ENCODE peak calls at places on chromosomes 3 and 15, in nine cellular contexts. S, N, E, M, L, U, V, J and D are unnamed samples. For H3K4me1, the result is how much of the 10 kb centered on the place peaks cover.

GRCh38 chr15:90903733-90904536 is 833 bp downstream of the MAN2A2 start:
- DNase-seq in S (no peak), N (no peak), E (peak), M (peak), L (no peak), U (no peak), V (peak), J (peak), D (peak)

GRCh38 chr3:141825216-141826011 is 51.0 kb upstream of the ATP1B3 start:
- DNase-seq in S (no peak), N (no peak), E (no peak), M (no peak), L (peak), U (no peak), V (no peak), J (no peak), D (no peak)

GRCh38 chr15:87758739-87759457 is 497.6 kb downstream of the NTRK3 start:
- DNase-seq in S (no peak), N (no peak), E (no peak), M (no peak), L (no peak), U (no peak), V (no peak), J (no peak), D (no peak)

GRCh38 chr15:67021455-67021854 is 43.9 kb upstream of the SMAD3 start:
- DNase-seq in S (no peak), N (no peak), E (peak), M (peak), L (no peak), U (no peak), V (no peak), J (no peak), D (no peak)

GRCh38 chr3:5426094-5426883 is 238.8 kb downstream of the EDEM1 start:
- DNase-seq in S (peak), N (peak), E (peak), M (peak), L (peak), U (peak), V (peak), J (peak), D (peak)

GRCh38 chr3:183466575-183466974 is 38.2 kb upstream of the MCF2L2 start:
- DNase-seq in S (no peak), N (no peak), E (peak), M (no peak), L (no peak), U (no peak), V (no peak), J (no peak), D (no peak)

GRCh38 chr15:90665288-90666134 is 51.6 kb upstream of the BLM start:
- DNase-seq in S (peak), N (peak), E (peak), M (peak), L (peak), U (peak), V (no peak), J (no peak), D (no peak)

GRCh38 chr3:66393486-66394260 is 107.1 kb downstream of the LRIG1 start:
- DNase-seq in S (peak), N (no peak), E (no peak), M (no peak), L (no peak), U (peak), V (no peak), J (no peak), D (no peak)

GRCh38 chr3:129162729-129163579 is 2.1 kb upstream of the ISY1 start:
- DNase-seq in S (peak), N (no peak), E (peak), M (no peak), L (peak), U (peak), V (no peak), J (no peak), D (peak)

GRCh38 chr15:74866090-74866489 is 7.1 kb downstream of the SCAMP2 start:
- DNase-seq in S (no peak), N (no peak), E (no peak), M (peak), L (no peak), U (peak), V (no peak), J (peak), D (no peak)

GRCh38 chr3:17132286-17133115 is 247.7 kb downstream of the PLCL2 start:
- DNase-seq in S (no peak), N (no peak), E (no peak), M (no peak), L (no peak), U (no peak), V (no peak), J (no peak), D (no peak)

GRCh38 chr3:73148207-73148606 is 86.7 kb downstream of the EBLN2 start:
- DNase-seq in S (no peak), N (no peak), E (no peak), M (no peak), L (peak), U (no peak), V (no peak), J (no peak), D (no peak)

GRCh38 chr3:60114191-60114590 is 1064.4 kb upstream of the CFAP20DC start:
- DNase-seq in S (no peak), N (no peak), E (no peak), M (no peak), L (no peak), U (no peak), V (no peak), J (no peak), D (no peak)

GRCh38 chr3:64502284-64502683 is 185.5 kb downstream of the ADAMTS9 start:
- DNase-seq in S (no peak), N (no peak), E (no peak), M (no peak), L (no peak), U (no peak), V (no peak), J (no peak), D (no peak)

GRCh38 chr3:144622845-144623244 is 651.2 kb downstream of the DIPK2A start:
- DNase-seq in S (no peak), N (no peak), E (no peak), M (no peak), L (no peak), U (no peak), V (no peak), J (no peak), D (no peak)

GRCh38 chr3:187783098-187783497 is 37.8 kb upstream of the BCL6 start:
- DNase-seq in S (no peak), N (no peak), E (no peak), M (peak), L (no peak), U (peak), V (no peak), J (peak), D (no peak)

GRCh38 chr3:187708696-187709095 is 6.3 kb upstream of the RTP2 start:
- DNase-seq in S (no peak), N (no peak), E (no peak), M (no peak), L (no peak), U (no peak), V (no peak), J (no peak), D (no peak)

GRCh38 chr3:151724846-151725562 is 8.7 kb upstream of the AADACL2 start:
- DNase-seq in S (no peak), N (no peak), E (peak), M (peak), L (no peak), U (no peak), V (no peak), J (no peak), D (no peak)

GRCh38 chr3:197711973-197712707 is 24.6 kb downstream of the RUBCN start:
- DNase-seq in S (peak), N (peak), E (peak), M (peak), L (peak), U (peak), V (peak), J (peak), D (peak)

GRCh38 chr3:57199895-57200297 is at the start of gene HESX1:
- DNase-seq in S (no peak), N (no peak), E (peak), M (no peak), L (no peak), U (no peak), V (no peak), J (no peak), D (peak)

GRCh38 chr3:197337656-197338055 is 39.2 kb upstream of the DLG1 start:
- DNase-seq in S (no peak), N (no peak), E (no peak), M (peak), L (no peak), U (no peak), V (no peak), J (no peak), D (no peak)

GRCh38 chr3:104849070-104849469 is 517.6 kb upstream of the ALCAM start:
- DNase-seq in S (no peak), N (no peak), E (no peak), M (no peak), L (no peak), U (no peak), V (no peak), J (no peak), D (no peak)

GRCh38 chr15:66704783-66705113 is 2.7 kb downstream of the SMAD6 start:
- DNase-seq in S (no peak), N (no peak), E (no peak), M (peak), L (no peak), U (peak), V (no peak), J (peak), D (no peak)

GRCh38 chr15:67384761-67385160 is 130.2 kb downstream of the IQCH start:
- DNase-seq in S (no peak), N (no peak), E (no peak), M (no peak), L (no peak), U (no peak), V (no peak), J (no peak), D (no peak)

GRCh38 chr15:87702270-87702669 is 554.3 kb downstream of the NTRK3 start:
- DNase-seq in S (no peak), N (no peak), E (no peak), M (no peak), L (no peak), U (no peak), V (no peak), J (no peak), D (no peak)

GRCh38 chr3:106534206-106534605 is 665.4 kb upstream of the CBLB start:
- DNase-seq in S (no peak), N (no peak), E (no peak), M (peak), L (no peak), U (peak), V (no peak), J (no peak), D (no peak)

GRCh38 chr3:75782506-75782905 is 2.8 kb downstream of the ZNF717 start:
- DNase-seq in S (no peak), N (no peak), E (no peak), M (no peak), L (no peak), U (no peak), V (no peak), J (no peak), D (no peak)

GRCh38 chr15:90437516-90437915 is 49.5 kb downstream of the IQGAP1 start:
- DNase-seq in S (no peak), N (no peak), E (no peak), M (no peak), L (no peak), U (no peak), V (no peak), J (no peak), D (no peak)

GRCh38 chr15:58178668-58179067 is 40.5 kb downstream of the AQP9 start:
- DNase-seq in S (no peak), N (no peak), E (no peak), M (no peak), L (no peak), U (no peak), V (no peak), J (no peak), D (no peak)

GRCh38 chr15:58175955-58176354 is 37.8 kb downstream of the AQP9 start:
- DNase-seq in S (no peak), N (no peak), E (no peak), M (no peak), L (no peak), U (no peak), V (no peak), J (no peak), D (no peak)

GRCh38 chr15:58179206-58179605 is 41.0 kb downstream of the AQP9 start:
- DNase-seq in S (no peak), N (no peak), E (no peak), M (peak), L (no peak), U (peak), V (no peak), J (no peak), D (no peak)

GRCh38 chr15:58182460-58183163 is 44.4 kb downstream of the AQP9 start:
- DNase-seq in S (peak), N (peak), E (peak), M (peak), L (peak), U (peak), V (peak), J (peak), D (peak)

GRCh38 chr15:58179741-58180381 is 41.7 kb downstream of the AQP9 start:
- DNase-seq in S (no peak), N (no peak), E (no peak), M (peak), L (no peak), U (peak), V (no peak), J (no peak), D (no peak)
- TF ChIP-seq EZH2phosphoT487 in S (no peak), N (no peak), E (no peak), M (no peak), L (no peak), U (no peak), V (no peak), J (no peak), D (no peak)

GRCh38 chr3:82100378-82100777 is 338.9 kb upstream of the GBE1 start:
- DNase-seq in S (no peak), N (no peak), E (peak), M (no peak), L (no peak), U (no peak), V (no peak), J (no peak), D (peak)

DNA sequence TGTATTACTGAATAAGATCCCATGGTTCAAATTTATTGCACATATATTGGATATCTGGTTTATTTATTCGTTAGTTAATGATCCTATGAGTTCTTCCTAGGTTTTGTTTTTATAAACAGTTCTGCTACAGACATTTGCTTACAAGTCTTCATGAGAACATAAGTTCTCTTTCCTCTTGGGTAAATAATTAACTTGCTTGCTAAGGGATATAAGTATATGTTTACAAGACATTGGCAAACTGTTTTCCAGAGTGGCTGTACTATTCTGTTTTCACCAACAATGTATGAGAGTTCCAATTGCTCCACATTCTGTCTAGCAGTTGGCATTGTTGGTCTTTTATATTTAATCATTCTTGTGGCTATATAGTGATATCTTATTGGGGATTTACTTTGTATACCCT is 341.8 kb upstream of the GBE1 start:
- DNase-seq in S (no peak), N (no peak), E (no peak), M (no peak), L (no peak), U (no peak), V (no peak), J (no peak), D (no peak)
- H3K4me3 ChIP-seq in S (no peak), N (no peak), E (no peak), M (no peak), L (no peak), U (no peak), V (no peak), J (no peak), D (no peak)

DNA sequence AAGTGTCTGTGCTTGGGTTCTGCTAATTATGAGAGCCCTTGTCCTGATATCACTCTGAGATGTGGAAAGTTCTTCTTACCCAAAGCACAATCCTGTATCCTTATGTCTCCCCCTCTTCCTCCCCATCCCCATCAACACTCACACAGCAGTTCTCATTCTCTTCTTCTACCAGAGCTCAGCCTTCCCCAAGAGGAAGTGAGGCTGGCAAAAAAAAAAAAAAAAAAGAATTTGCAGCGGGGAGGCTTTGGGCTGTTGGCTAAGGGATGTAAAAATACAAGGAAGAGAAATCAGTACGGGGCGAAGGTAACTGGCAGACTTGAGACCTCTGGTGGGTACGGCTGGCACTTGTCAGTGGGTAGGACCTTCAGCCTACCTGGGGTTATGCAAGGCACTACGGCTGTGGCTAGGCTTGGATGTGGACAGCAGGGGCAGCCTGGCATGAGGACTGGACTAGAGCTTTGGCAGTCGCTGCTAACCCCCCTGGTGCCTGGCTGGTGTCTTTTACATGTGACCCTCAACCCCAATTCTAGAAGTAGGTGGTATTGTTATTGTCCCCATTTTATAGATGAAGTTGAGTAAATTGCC is 5.4 kb downstream of the VIPR1 start:
- DNase-seq in S (no peak), N (no peak), E (no peak), M (no peak), L (no peak), U (no peak), V (no peak), J (no peak), D (no peak)
- H3K4me1 ChIP-seq in S (under half), N (under half), E (under half), M (under half), L (under half), U (under half), V (under half), J (half or more), D (under half)

GRCh38 chr3:170154569-170155143 is 26.9 kb downstream of the PHC3 start:
- DNase-seq in S (peak), N (no peak), E (no peak), M (no peak), L (peak), U (no peak), V (peak), J (no peak), D (peak)
- TF ChIP-seq EZH2phosphoT487 in S (no peak), N (no peak), E (no peak), M (no peak), L (no peak), U (no peak), V (no peak), J (no peak), D (no peak)

DNA sequence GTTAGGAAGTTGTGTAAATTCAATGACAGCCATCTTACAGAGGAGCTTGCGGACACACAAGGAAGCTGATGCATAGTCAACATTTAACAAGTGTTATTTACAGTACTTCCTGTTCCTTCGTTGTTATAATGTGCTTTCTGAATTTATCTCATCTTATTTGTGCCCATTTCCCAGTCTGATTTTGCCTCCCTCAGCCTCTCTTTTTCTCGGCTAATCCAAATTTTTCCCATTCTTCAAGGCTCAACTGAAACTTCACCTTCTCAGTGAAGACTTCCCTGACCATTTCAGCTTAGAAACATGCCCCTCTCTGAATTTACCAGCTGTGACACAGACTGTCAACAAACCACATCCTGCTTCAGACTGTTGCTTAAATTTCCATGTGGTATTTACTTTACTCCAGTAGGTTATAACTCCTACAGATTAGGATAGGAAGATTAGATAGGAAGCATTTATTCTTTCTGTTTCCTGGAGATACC is 55.7 kb upstream of the CP start:
- DNase-seq in S (peak), N (no peak), E (no peak), M (peak), L (no peak), U (peak), V (peak), J (peak), D (no peak)
- H3K4me3 ChIP-seq in S (peak), N (no peak), E (no peak), M (peak), L (no peak), U (no peak), V (no peak), J (no peak), D (no peak)

GRCh38 chr15:96014939-96015338 is 315.6 kb upstream of the NR2F2 start:
- DNase-seq in S (no peak), N (no peak), E (no peak), M (no peak), L (no peak), U (no peak), V (peak), J (no peak), D (no peak)

GRCh38 chr15:96011109-96011608 is 319.3 kb upstream of the NR2F2 start:
- DNase-seq in S (no peak), N (no peak), E (no peak), M (no peak), L (no peak), U (no peak), V (no peak), J (no peak), D (peak)
- H3K4me1 ChIP-seq in S (under half), N (under half), E (under half), M (under half), L (under half), U (under half), V (under half), J (under half), D (under half)

GRCh38 chr15:69224383-69224782 is 63.9 kb downstream of the GLCE start:
- DNase-seq in S (no peak), N (no peak), E (peak), M (no peak), L (no peak), U (no peak), V (no peak), J (peak), D (peak)

GRCh38 chr15:69222002-69222474 is 61.6 kb downstream of the GLCE start:
- DNase-seq in S (no peak), N (no peak), E (no peak), M (no peak), L (no peak), U (no peak), V (no peak), J (peak), D (no peak)

GRCh38 chr15:69226028-69226355 is 65.6 kb downstream of the GLCE start:
- DNase-seq in S (no peak), N (no peak), E (no peak), M (no peak), L (no peak), U (no peak), V (no peak), J (no peak), D (no peak)

GRCh38 chr15:69223083-69223813 is 62.8 kb downstream of the GLCE start:
- DNase-seq in S (no peak), N (no peak), E (no peak), M (no peak), L (no peak), U (no peak), V (no peak), J (no peak), D (no peak)

DNA sequence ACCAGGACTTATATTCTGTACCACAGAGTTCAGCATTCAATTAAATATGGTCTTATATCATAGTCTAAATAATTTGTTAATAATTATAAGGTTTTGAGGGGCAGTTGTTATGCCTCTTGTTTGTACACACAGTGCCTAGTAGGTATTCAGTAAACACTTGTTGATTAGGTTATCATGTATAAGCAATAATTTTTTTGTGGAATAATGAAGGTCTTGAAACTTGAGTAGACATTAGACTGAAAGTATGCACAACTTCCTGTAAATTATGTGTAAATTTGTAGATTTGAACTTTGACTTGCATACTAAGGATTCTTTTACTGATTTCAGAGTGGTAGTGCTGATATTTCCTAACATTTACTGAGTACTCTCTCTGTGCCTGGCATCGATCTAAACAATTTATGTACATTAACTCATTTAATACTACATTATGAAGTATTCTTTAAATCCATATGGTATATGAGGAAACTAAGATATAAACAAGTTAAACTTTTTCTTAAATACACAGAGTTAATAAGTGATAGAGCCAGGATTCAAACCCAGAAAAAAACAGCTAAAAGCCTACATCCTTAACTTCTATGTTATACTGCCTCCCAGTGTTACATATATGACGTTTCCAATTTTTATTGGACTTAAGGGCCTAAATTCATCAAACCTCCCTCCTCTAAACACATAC is 65.1 kb downstream of the GLCE start:
- DNase-seq in S (peak), N (peak), E (peak), M (peak), L (peak), U (peak), V (peak), J (peak), D (peak)
- TF ChIP-seq EZH2phosphoT487 in S (no peak), N (no peak), E (no peak), M (no peak), L (no peak), U (no peak), V (no peak), J (no peak), D (no peak)